ENCODE peak calls at places on chromosomes 2 and 18, in seven cellular contexts. W is posterior cingulate gyrus; A is stimulated activated CD4-positive, alpha-beta T cell treated with anti-CD3 and anti-CD28 coated beads, Interleukin-2, amount 100 ng/mL, for 48 hours; T is germinal center; M is stimulated activated CD8-positive, alpha-beta memory T cell treated with anti-CD3 and anti-CD28 coated beads, Interleukin-7, amount 100 ng/mL, for 4 hours; Z is HS-5; P is HCEC 1CT. X is an unnamed sample.

GRCh38 chr2:129233751-129234406 is 745.6 kb upstream of the RAB6C start:
- DNase-seq in W (no peak), A (no peak), T (no peak), M (no peak), Z (no peak), P (no peak), X (no peak)

GRCh38 chr2:10122500-10123280 is at the start of gene RRM2:
- DNase-seq in W (peak), A (peak), T (peak), M (peak), Z (peak), P (peak), X (peak)

GRCh38 chr18:48813833-48814489 is 136.8 kb downstream of the SMAD7 start:
- DNase-seq in W (no peak), A (no peak), T (no peak), M (peak), Z (no peak), P (no peak), X (no peak)

GRCh38 chr2:159145745-159146359 is 140.7 kb downstream of the WDSUB1 start:
- DNase-seq in W (no peak), A (no peak), T (no peak), M (no peak), Z (no peak), P (no peak), X (no peak)

GRCh38 chr2:73268831-73269685 is 15.2 kb downstream of the FBXO41 start:
- DNase-seq in W (peak), A (peak), T (peak), M (peak), Z (no peak), P (no peak), X (no peak)

GRCh38 chr2:159933727-159934049 is 128.7 kb downstream of the PLA2R1 start:
- DNase-seq in W (no peak), A (no peak), T (no peak), M (no peak), Z (no peak), P (no peak), X (peak)

GRCh38 chr2:223971-224760 is 39.7 kb downstream of the SH3YL1 start:
- DNase-seq in W (no peak), A (no peak), T (no peak), M (no peak), Z (no peak), P (no peak), X (no peak)

GRCh38 chr2:29309090-29310054 is 194.2 kb downstream of the CLIP4 start:
- DNase-seq in W (no peak), A (peak), T (peak), M (no peak), Z (no peak), P (peak), X (peak)

GRCh38 chr2:207939342-207940108 is 85.8 kb downstream of the PLEKHM3 start:
- DNase-seq in W (no peak), A (no peak), T (no peak), M (no peak), Z (no peak), P (no peak), X (no peak)

GRCh38 chr18:3873211-3873610 is 423.2 kb downstream of the TGIF1 start:
- DNase-seq in W (no peak), A (no peak), T (no peak), M (no peak), Z (no peak), P (no peak), X (no peak)

GRCh38 chr2:44663471-44664073 is 277.9 kb upstream of the SIX3 start:
- DNase-seq in W (no peak), A (no peak), T (no peak), M (no peak), Z (no peak), P (no peak), X (no peak)

X was measured in AML-193.